ENCODE peak calls at places on chromosomes 2 and 18, in four cellular contexts. T is NB4, M is astrocyte of the spinal cord, R is IMR-90. B is an unnamed sample.

GRCh38 chr2:65227035-65227470 is 578 bp upstream of the ACTR2 start:
- DNase-seq in T (peak; percentile 65), R (no peak), M (no peak), B (peak; percentile 27)

GRCh38 chr2:73043978-73044832 is 27.3 kb downstream of the SFXN5 start:
- DNase-seq in T (peak; percentile 84), R (no peak), M (peak; percentile 39), B (no peak)

GRCh38 chr2:62814132-62814531 is 108.6 kb downstream of the EHBP1 start:
- DNase-seq in M (peak; percentile 66), T (peak; percentile 15), R (peak; percentile 76), B (peak; percentile 79)

GRCh38 chr2:127185093-127185492 is 35.0 kb downstream of the CYP27C1 start:
- DNase-seq in R (no peak), M (no peak), T (no peak), B (no peak)

GRCh38 chr2:240142256-240142775 is 1.9 kb upstream of the OTOS start:
- DNase-seq in R (no peak), M (no peak), T (no peak), B (no peak)

GRCh38 chr2:54499666-54500065 is 43.5 kb downstream of the SPTBN1 start:
- DNase-seq in T (no peak), R (peak; percentile 31), M (no peak), B (peak; percentile 77)

GRCh38 chr18:35407871-35408481 is 30.8 kb upstream of the ZNF396 start:
- DNase-seq in R (peak; percentile 69), M (peak; percentile 80), T (peak; percentile 74), B (peak; percentile 81)

GRCh38 chr2:170525566-170525900 is 189.6 kb upstream of the SP5 start:
- DNase-seq in R (peak; percentile 94), T (no peak), M (peak; percentile 98), B (peak; percentile 88)

GRCh38 chr18:77114564-77115391 is 17.8 kb downstream of the MBP start:
- DNase-seq in M (peak; percentile 61), T (peak; percentile 96), R (peak; percentile 94), B (peak; percentile 100)

GRCh38 chr18:60235164-60235563 is 137.4 kb downstream of the MC4R start:
- DNase-seq in T (no peak), M (no peak), R (no peak), B (no peak)

GRCh38 chr2:71333619-71334018 is 2.0 kb downstream of the ZNF638 start:
- DNase-seq in T (no peak), R (no peak), M (peak; percentile 5), B (no peak)

GRCh38 chr2:85380048-85380447 is 25.5 kb downstream of the ELMOD3 start:
- DNase-seq in R (no peak), T (no peak), M (no peak), B (no peak)
- TF ChIP-seq CTCF in R (no peak), T (no peak), M (no peak), B (no peak)

DNA sequence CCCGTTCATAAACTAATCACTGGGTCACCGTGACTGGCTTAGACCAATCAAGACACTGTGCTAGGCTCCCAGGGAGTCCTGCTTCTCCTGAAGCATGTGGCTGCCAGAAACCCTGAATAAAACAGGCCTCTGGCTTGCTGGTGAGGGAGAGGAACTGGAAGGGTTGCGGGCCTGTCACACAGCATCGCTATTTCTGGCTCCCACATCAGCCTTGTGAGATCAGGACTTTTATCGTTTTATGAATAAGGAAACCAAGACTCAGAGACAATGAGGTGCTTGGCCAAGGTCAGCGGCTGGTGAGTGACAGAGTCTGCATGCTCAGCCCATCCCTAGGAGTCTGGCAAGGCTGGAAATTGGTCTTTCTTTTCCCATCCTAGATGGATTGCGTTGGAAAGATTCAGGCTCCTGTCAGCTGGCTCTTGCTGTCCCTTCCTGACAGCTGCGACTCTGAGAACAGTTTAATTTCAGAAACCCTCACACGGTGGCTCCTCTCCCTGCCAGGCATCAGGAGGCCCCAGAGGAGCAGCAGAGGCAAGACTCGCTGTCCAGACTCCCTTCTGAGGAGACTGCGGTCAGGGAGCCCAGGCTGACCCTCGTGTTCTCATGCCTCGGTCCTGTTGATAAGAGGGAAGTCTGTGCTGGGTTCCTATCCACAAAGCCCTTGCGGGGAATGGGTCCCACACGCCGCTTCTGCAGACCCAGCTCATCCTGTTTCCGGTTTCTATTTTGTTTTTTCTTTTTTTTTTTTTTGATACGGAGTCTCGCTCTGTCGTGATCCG is 104.4 kb upstream of the TAF1B start:
- DNase-seq in R (no peak), T (no peak), M (no peak), B (peak; percentile 74)
- H3K4me3 ChIP-seq in R (no peak overlapping the region), T (no peak overlapping the region), M (no peak overlapping the region), B (peak overlapping the region; percentile 0)

GRCh38 chr18:5158171-5158570 is 38.9 kb downstream of the AKAIN1 start:
- DNase-seq in M (no peak), T (no peak), R (no peak), B (no peak)
- TF ChIP-seq CTCF in M (no peak), T (no peak), R (no peak), B (no peak)

GRCh38 chr2:238286551-238286950 is 1.9 kb downstream of the PER2 start:
- DNase-seq in T (peak; percentile 62), M (peak; percentile 88), R (peak; percentile 86), B (peak; percentile 90)
- H3K4me3 ChIP-seq in T (peak overlapping the region; percentile 79), M (no peak overlapping the region), R (no peak overlapping the region), B (peak overlapping the region; percentile 74)

GRCh38 chr2:94982156-94982555 is 43.4 kb upstream of the MAL start:
- DNase-seq in M (no peak), R (no peak), T (no peak), B (no peak)
- TF ChIP-seq CTCF in M (no peak), R (no peak), T (no peak), B (no peak)